ENCODE peak calls at places on chromosomes 13 and 19, in four cellular contexts. One of them, this sample, is unnamed.

GRCh38 chr13:102825400-102825799 is 20.4 kb upstream of the ERCC5 start:
- DNase-seq in A549: no peak
- DNase-seq in body of pancreas: no peak
- DNase-seq in suprapubic skin: no peak
- DNase-seq in this sample: no peak

GRCh38 chr13:77544365-77544764 is 8.9 kb downstream of the SCEL start:
- DNase-seq in A549: no peak
- DNase-seq in suprapubic skin: no peak
- DNase-seq in body of pancreas: peak; percentile 45
- DNase-seq in this sample: no peak

GRCh38 chr19:15426485-15427349 is 7.9 kb upstream of the AKAP8L start:
- DNase-seq in suprapubic skin: no peak
- DNase-seq in A549: no peak
- DNase-seq in body of pancreas: no peak
- DNase-seq in this sample: no peak

GRCh38 chr13:46530084-46530935 is 22.7 kb upstream of the LRCH1 start:
- DNase-seq in suprapubic skin: no peak
- DNase-seq in body of pancreas: no peak
- DNase-seq in A549: no peak
- DNase-seq in this sample: no peak

GRCh38 chr13:80473695-80474094 is 132.8 kb upstream of the SPRY2 start:
- DNase-seq in suprapubic skin: no peak
- DNase-seq in body of pancreas: no peak
- DNase-seq in A549: peak; percentile 57
- DNase-seq in this sample: no peak

GRCh38 chr19:49442354-49442753 is 1.0 kb upstream of the SLC17A7 start:
- DNase-seq in A549: peak; percentile 67
- DNase-seq in body of pancreas: no peak
- DNase-seq in suprapubic skin: peak; percentile 86
- DNase-seq in this sample: peak; percentile 95

GRCh38 chr13:76815344-76815743 is 70.9 kb downstream of the KCTD12 start:
- DNase-seq in body of pancreas: no peak
- DNase-seq in A549: no peak
- DNase-seq in suprapubic skin: no peak
- DNase-seq in this sample: no peak

GRCh38 chr13:30983431-30983830 is 51.0 kb downstream of the TEX26 start:
- DNase-seq in body of pancreas: no peak
- DNase-seq in A549: no peak
- DNase-seq in suprapubic skin: no peak
- DNase-seq in this sample: no peak

GRCh38 chr13:29713841-29714240 is 118.4 kb upstream of the SLC7A1 start:
- DNase-seq in A549: peak; percentile 4
- DNase-seq in body of pancreas: no peak
- DNase-seq in suprapubic skin: no peak
- DNase-seq in this sample: no peak

GRCh38 chr19:42253245-42254082 is 1.5 kb downstream of the ERF start:
- DNase-seq in body of pancreas: peak; percentile 64
- DNase-seq in A549: peak; percentile 97
- DNase-seq in suprapubic skin: peak; percentile 88
- DNase-seq in this sample: peak; percentile 69
- TF ChIP-seq POLR2A in body of pancreas: no peak
- TF ChIP-seq POLR2A in A549: no peak
- TF ChIP-seq POLR2A in suprapubic skin: no peak
- TF ChIP-seq POLR2A in this sample: no peak

GRCh38 chr19:47001584-47001983 is 18.1 kb upstream of the NPAS1 start:
- DNase-seq in A549: no peak
- DNase-seq in suprapubic skin: no peak
- DNase-seq in body of pancreas: no peak
- DNase-seq in this sample: no peak

GRCh38 chr19:47000373-47000772 is 19.3 kb upstream of the NPAS1 start:
- DNase-seq in A549: no peak
- DNase-seq in body of pancreas: no peak
- DNase-seq in suprapubic skin: no peak
- DNase-seq in this sample: no peak

GRCh38 chr19:46998445-46999142 is 21.0 kb upstream of the NPAS1 start:
- DNase-seq in body of pancreas: no peak
- DNase-seq in suprapubic skin: no peak
- DNase-seq in A549: no peak
- DNase-seq in this sample: no peak

GRCh38 chr19:46999377-46999776 is 20.3 kb upstream of the NPAS1 start:
- DNase-seq in suprapubic skin: no peak
- DNase-seq in A549: no peak
- DNase-seq in body of pancreas: no peak
- DNase-seq in this sample: no peak

GRCh38 chr19:46999878-47000277 is 19.8 kb upstream of the NPAS1 start:
- DNase-seq in suprapubic skin: no peak
- DNase-seq in A549: no peak
- DNase-seq in body of pancreas: no peak
- DNase-seq in this sample: no peak
- H3K4me3 ChIP-seq in suprapubic skin: no peak overlapping the region
- H3K4me3 ChIP-seq in A549: no peak overlapping the region
- H3K4me3 ChIP-seq in body of pancreas: no peak overlapping the region
- H3K4me3 ChIP-seq in this sample: no peak overlapping the region

DNA sequence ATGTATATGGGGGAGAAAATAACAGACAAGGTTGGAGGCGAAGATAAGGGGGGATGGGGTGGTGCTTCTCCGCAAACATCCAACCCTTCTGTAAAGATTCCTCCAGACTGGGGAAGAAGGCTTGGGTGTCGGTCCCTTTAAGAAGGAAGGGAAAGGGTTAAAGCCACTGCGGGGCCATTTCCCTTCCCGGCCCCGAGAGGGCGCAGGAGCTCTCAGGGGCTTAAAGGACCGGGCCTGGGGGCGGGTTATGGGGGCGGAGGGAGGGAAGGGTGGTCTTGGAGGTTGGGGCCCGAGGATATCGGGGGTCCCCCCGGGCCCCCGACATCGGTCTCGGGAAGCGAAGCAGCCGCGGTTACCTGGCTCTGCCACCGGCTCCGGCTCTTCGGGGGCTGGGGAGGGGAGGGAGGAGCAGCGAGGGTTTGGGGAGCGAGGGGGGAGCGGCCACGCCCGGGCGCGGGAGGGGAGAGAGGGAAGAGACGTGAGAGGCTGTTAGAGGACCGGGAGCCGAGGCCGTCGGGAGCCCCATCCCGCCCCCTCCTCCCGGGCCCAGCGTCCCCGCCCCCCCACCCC is 2.8 kb downstream of the TNNT1 start:
- DNase-seq in body of pancreas: no peak
- DNase-seq in suprapubic skin: no peak
- DNase-seq in A549: peak; percentile 91
- DNase-seq in this sample: no peak
- TF ChIP-seq CTCF in body of pancreas: peak; percentile 12
- TF ChIP-seq CTCF in suprapubic skin: no peak
- TF ChIP-seq CTCF in A549: peak; percentile 94
- TF ChIP-seq CTCF in this sample: no peak

DNA sequence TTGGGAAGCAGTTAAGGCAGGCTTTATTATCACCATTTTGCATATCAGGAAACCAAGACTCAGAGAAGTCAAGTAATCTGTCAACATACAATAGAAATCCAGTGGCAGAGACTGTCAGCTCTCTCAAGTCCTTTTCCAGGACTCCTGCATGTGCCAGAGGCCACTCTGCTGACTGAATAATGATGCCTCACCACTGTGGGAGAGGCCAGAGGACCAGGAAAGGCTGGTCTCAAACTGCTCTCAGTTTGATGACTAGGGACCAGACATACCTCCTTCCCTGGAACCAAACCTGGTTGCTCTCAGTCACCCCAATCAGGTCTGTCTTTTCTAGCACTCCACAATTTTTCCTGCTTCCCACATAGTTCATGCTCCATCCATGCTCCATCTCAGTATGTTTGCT is 8.0 kb downstream of the RNASEH2B start:
- DNase-seq in A549: no peak
- DNase-seq in suprapubic skin: no peak
- DNase-seq in body of pancreas: no peak
- DNase-seq in this sample: no peak
- TF ChIP-seq POLR2A in A549: no peak
- TF ChIP-seq POLR2A in suprapubic skin: no peak
- TF ChIP-seq POLR2A in body of pancreas: no peak
- TF ChIP-seq POLR2A in this sample: no peak

DNA sequence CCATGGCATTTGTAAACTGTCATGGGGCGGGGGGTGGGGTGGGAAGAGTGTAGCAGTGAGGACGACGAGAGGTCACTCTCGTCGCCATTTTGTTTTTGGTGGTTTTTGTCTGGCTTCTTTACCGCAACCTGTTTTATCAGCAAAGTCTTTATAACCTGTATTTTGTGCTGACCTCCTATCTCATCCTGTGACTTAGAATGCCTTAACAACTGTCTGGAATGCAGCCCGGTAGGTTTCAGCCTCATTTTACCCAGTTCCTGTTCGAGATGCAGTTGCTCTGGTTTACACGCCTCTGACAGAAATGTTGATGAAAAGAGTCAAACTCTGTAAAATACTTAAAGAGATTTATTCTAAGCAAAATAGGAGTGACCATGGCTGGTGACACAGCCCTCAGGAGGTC is 852.0 kb downstream of the DACH1 start:
- DNase-seq in suprapubic skin: no peak
- DNase-seq in A549: no peak
- DNase-seq in body of pancreas: no peak
- DNase-seq in this sample: no peak
- H3K4me3 ChIP-seq in suprapubic skin: peak overlapping the region; percentile 35
- H3K4me3 ChIP-seq in A549: no peak overlapping the region
- H3K4me3 ChIP-seq in body of pancreas: no peak overlapping the region
- H3K4me3 ChIP-seq in this sample: no peak overlapping the region

DNA sequence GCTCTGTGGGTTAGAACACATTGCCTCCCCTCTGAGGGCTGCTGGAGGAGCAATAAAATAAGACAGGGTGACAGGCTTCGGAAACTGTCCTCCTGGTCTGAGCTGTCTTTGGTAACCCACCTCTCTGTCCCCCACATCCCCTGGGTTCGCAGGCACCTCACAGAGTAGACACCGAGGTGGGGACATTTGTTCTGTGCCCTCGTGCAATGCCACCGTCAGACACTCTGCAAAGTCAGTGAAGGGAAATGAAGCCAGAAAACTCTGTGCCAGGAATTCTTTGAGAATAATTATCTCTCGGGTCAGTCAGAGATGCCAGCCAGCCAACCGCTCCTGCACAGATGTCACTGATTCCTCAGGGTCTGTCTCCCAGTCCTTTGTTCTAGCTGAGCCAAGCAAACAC is 493.6 kb downstream of the FOXO1 start:
- DNase-seq in body of pancreas: no peak
- DNase-seq in suprapubic skin: no peak
- DNase-seq in A549: no peak
- DNase-seq in this sample: no peak
- TF ChIP-seq CTCF in body of pancreas: no peak
- TF ChIP-seq CTCF in suprapubic skin: no peak
- TF ChIP-seq CTCF in A549: no peak
- TF ChIP-seq CTCF in this sample: no peak

GRCh38 chr19:6413291-6413690 is 11.3 kb downstream of the KHSRP start:
- DNase-seq in A549: no peak
- DNase-seq in body of pancreas: no peak
- DNase-seq in suprapubic skin: no peak
- DNase-seq in this sample: no peak

GRCh38 chr19:6414033-6414643 is 10.5 kb downstream of the KHSRP start:
- DNase-seq in A549: no peak
- DNase-seq in suprapubic skin: no peak
- DNase-seq in body of pancreas: no peak
- DNase-seq in this sample: no peak

GRCh38 chr19:6415592-6416190 is 8.9 kb downstream of the KHSRP start:
- DNase-seq in body of pancreas: no peak
- DNase-seq in A549: no peak
- DNase-seq in suprapubic skin: no peak
- DNase-seq in this sample: no peak

GRCh38 chr19:6416658-6417405 is 7.8 kb downstream of the KHSRP start:
- DNase-seq in body of pancreas: no peak
- DNase-seq in suprapubic skin: no peak
- DNase-seq in A549: no peak
- DNase-seq in this sample: no peak

DNA sequence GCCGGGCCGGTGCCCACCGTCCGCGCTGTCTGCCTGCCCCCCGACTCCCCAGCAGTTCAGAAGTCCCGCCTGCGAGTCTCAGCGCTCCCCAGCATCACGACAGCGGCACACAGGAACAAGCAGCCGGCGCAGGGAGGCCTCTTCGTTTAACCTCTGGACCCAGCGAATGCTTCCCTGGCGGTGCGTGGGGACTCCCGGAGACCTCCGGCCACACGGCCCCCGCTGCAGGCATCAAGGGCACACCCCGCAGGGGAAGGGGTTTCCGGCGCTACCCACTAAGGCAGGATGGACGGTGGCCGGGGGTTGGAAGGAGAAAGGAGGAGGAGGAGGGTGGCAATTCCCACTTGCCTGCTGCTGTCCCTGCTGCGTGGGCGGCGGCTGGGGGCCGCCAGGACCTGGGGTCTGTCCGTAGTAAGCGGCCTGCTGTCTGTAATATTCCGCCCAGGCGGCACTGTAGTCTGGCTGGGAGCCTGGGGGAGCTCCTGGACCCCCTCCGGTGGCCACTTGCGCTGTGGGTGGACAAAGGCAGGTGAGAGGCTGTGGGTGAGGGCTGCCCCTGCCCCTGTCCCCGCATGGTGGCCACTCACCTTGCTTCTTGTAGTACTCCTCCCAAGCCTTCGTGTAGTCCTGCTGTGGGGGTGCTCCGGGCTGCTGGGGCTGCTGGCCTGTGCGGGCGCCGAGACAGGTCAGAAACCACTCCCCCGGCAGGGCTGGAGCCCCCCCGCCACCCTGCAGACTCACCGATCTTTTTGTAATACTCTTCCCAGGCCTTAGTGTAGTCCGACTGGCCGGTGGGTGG is 9.6 kb downstream of the KHSRP start:
- DNase-seq in body of pancreas: no peak
- DNase-seq in A549: no peak
- DNase-seq in suprapubic skin: no peak
- DNase-seq in this sample: no peak
- TF ChIP-seq POLR2A in body of pancreas: no peak
- TF ChIP-seq POLR2A in A549: no peak
- TF ChIP-seq POLR2A in suprapubic skin: no peak
- TF ChIP-seq POLR2A in this sample: no peak